ENCODE peak calls at places on chromosomes 5 and 9, in five cellular contexts. One of them, this sample, is unnamed.

GRCh38 chr9:124257070-124257864 is 482 bp upstream of the NEK6 start:
- DNase-seq in adrenal gland: no peak
- DNase-seq in psoas muscle: no peak
- DNase-seq in RWPE2: no peak
- DNase-seq in stomach: no peak
- DNase-seq in this sample: no peak

GRCh38 chr9:106207298-106207697 is 513.0 kb downstream of the TMEM38B start:
- DNase-seq in adrenal gland: no peak
- DNase-seq in psoas muscle: no peak
- DNase-seq in RWPE2: no peak
- DNase-seq in stomach: no peak
- DNase-seq in this sample: no peak

GRCh38 chr9:124040935-124041816 is 29.6 kb downstream of the LHX2 start:
- DNase-seq in adrenal gland: peak; percentile 62
- DNase-seq in psoas muscle: peak; percentile 51
- DNase-seq in RWPE2: no peak
- DNase-seq in stomach: peak; percentile 65
- DNase-seq in this sample: no peak

GRCh38 chr5:147391781-147392180 is 118.1 kb downstream of the DPYSL3 start:
- DNase-seq in adrenal gland: peak; percentile 88
- DNase-seq in psoas muscle: peak; percentile 71
- DNase-seq in RWPE2: no peak
- DNase-seq in stomach: peak; percentile 30
- DNase-seq in this sample: peak; percentile 86

GRCh38 chr5:109947667-109948066 is 257.9 kb downstream of the MAN2A1 start:
- DNase-seq in adrenal gland: no peak
- DNase-seq in psoas muscle: no peak
- DNase-seq in RWPE2: no peak
- DNase-seq in stomach: no peak
- DNase-seq in this sample: no peak

GRCh38 chr5:5957737-5958136 is 420.6 kb downstream of the MED10 start:
- DNase-seq in adrenal gland: no peak
- DNase-seq in psoas muscle: no peak
- DNase-seq in RWPE2: no peak
- DNase-seq in stomach: no peak
- DNase-seq in this sample: no peak

GRCh38 chr5:7869474-7870136 is 657 bp downstream of the MTRR start:
- DNase-seq in adrenal gland: no peak
- DNase-seq in psoas muscle: no peak
- DNase-seq in RWPE2: no peak
- DNase-seq in stomach: peak; percentile 36
- DNase-seq in this sample: no peak

GRCh38 chr9:82570226-82570625 is 492.7 kb downstream of the RASEF start:
- DNase-seq in adrenal gland: no peak
- DNase-seq in psoas muscle: no peak
- DNase-seq in RWPE2: no peak
- DNase-seq in stomach: no peak
- DNase-seq in this sample: peak; percentile 20

GRCh38 chr5:144307726-144308125 is 137.1 kb downstream of the KCTD16 start:
- DNase-seq in adrenal gland: no peak
- DNase-seq in psoas muscle: no peak
- DNase-seq in RWPE2: no peak
- DNase-seq in stomach: no peak
- DNase-seq in this sample: no peak

GRCh38 chr5:151581841-151582583 is 9.1 kb downstream of the FAT2 start:
- DNase-seq in adrenal gland: no peak
- DNase-seq in psoas muscle: no peak
- DNase-seq in RWPE2: peak; percentile 91
- DNase-seq in stomach: no peak
- DNase-seq in this sample: peak; percentile 89

GRCh38 chr9:126599047-126599650 is 14.6 kb upstream of the LMX1B start:
- DNase-seq in adrenal gland: no peak
- DNase-seq in psoas muscle: no peak
- DNase-seq in RWPE2: no peak
- DNase-seq in stomach: no peak
- DNase-seq in this sample: no peak

GRCh38 chr9:33489070-33489469 is 15.3 kb upstream of the NOL6 start:
- DNase-seq in adrenal gland: no peak
- DNase-seq in psoas muscle: no peak
- DNase-seq in RWPE2: no peak
- DNase-seq in stomach: no peak
- DNase-seq in this sample: no peak

GRCh38 chr5:17024686-17025180 is 88.6 kb upstream of the MYO10 start:
- DNase-seq in adrenal gland: no peak
- DNase-seq in psoas muscle: no peak
- DNase-seq in RWPE2: no peak
- DNase-seq in stomach: no peak
- DNase-seq in this sample: peak; percentile 63

GRCh38 chr5:72107874-72108199 is 562 bp downstream of the MAP1B start:
- DNase-seq in adrenal gland: no peak
- DNase-seq in psoas muscle: no peak
- DNase-seq in RWPE2: no peak
- DNase-seq in stomach: no peak
- DNase-seq in this sample: peak; percentile 5

GRCh38 chr5:69276422-69277174 is 41.9 kb downstream of the CDK7 start:
- DNase-seq in adrenal gland: no peak
- DNase-seq in psoas muscle: no peak
- DNase-seq in RWPE2: no peak
- DNase-seq in stomach: no peak
- DNase-seq in this sample: no peak

GRCh38 chr5:126527892-126528291 is 67.1 kb downstream of the ALDH7A1 start:
- DNase-seq in adrenal gland: no peak
- DNase-seq in psoas muscle: no peak
- DNase-seq in RWPE2: no peak
- DNase-seq in stomach: no peak
- DNase-seq in this sample: peak; percentile 61

GRCh38 chr9:81690251-81690851 is 1.0 kb upstream of the TLE1 start:
- DNase-seq in adrenal gland: peak; percentile 46
- DNase-seq in psoas muscle: peak; percentile 30
- DNase-seq in RWPE2: no peak
- DNase-seq in stomach: peak; percentile 70
- DNase-seq in this sample: peak; percentile 87

GRCh38 chr9:126206099-126206498 is 120.5 kb upstream of the MVB12B start:
- DNase-seq in adrenal gland: no peak
- DNase-seq in psoas muscle: no peak
- DNase-seq in RWPE2: no peak
- DNase-seq in stomach: no peak
- DNase-seq in this sample: no peak

GRCh38 chr9:93181672-93182435 is 2.1 kb upstream of the WNK2 start:
- DNase-seq in adrenal gland: no peak
- DNase-seq in psoas muscle: no peak
- DNase-seq in RWPE2: no peak
- DNase-seq in stomach: no peak
- DNase-seq in this sample: no peak

GRCh38 chr9:115808695-115809094 is 344.9 kb upstream of the PAPPA start:
- DNase-seq in adrenal gland: no peak
- DNase-seq in psoas muscle: no peak
- DNase-seq in RWPE2: peak; percentile 38
- DNase-seq in stomach: no peak
- DNase-seq in this sample: peak; percentile 63

GRCh38 chr5:181187500-181188213 is 17.3 kb downstream of the TRIM7 start:
- DNase-seq in adrenal gland: peak; percentile 88
- DNase-seq in psoas muscle: peak; percentile 79
- DNase-seq in RWPE2: peak; percentile 82
- DNase-seq in stomach: peak; percentile 73
- DNase-seq in this sample: peak; percentile 70
- TF ChIP-seq CTCF in adrenal gland: no peak
- TF ChIP-seq CTCF in psoas muscle: peak; percentile 22
- TF ChIP-seq CTCF in RWPE2: peak; percentile 43
- TF ChIP-seq CTCF in stomach: no peak
- TF ChIP-seq CTCF in this sample: peak; percentile 27

GRCh38 chr5:116575635-116576042 is 1.0 kb upstream of the SEMA6A start:
- DNase-seq in adrenal gland: peak; percentile 39
- DNase-seq in psoas muscle: no peak
- DNase-seq in RWPE2: no peak
- DNase-seq in stomach: no peak
- DNase-seq in this sample: peak; percentile 79

GRCh38 chr5:116574682-116575634 is at the start of gene SEMA6A:
- DNase-seq in adrenal gland: peak; percentile 97
- DNase-seq in psoas muscle: peak; percentile 88
- DNase-seq in RWPE2: peak; percentile 74
- DNase-seq in stomach: peak; percentile 90
- DNase-seq in this sample: peak; percentile 84

GRCh38 chr5:116573617-116574431 is 799 bp downstream of the SEMA6A start:
- DNase-seq in adrenal gland: peak; percentile 51
- DNase-seq in psoas muscle: peak; percentile 25
- DNase-seq in RWPE2: no peak
- DNase-seq in stomach: no peak
- DNase-seq in this sample: no peak

GRCh38 chr5:116577064-116577788 is 2.6 kb upstream of the SEMA6A start:
- DNase-seq in adrenal gland: no peak
- DNase-seq in psoas muscle: no peak
- DNase-seq in RWPE2: no peak
- DNase-seq in stomach: no peak
- DNase-seq in this sample: no peak

GRCh38 chr5:116576043-116576713 is 1.6 kb upstream of the SEMA6A start:
- DNase-seq in adrenal gland: peak; percentile 74
- DNase-seq in psoas muscle: peak; percentile 54
- DNase-seq in RWPE2: no peak
- DNase-seq in stomach: peak; percentile 55
- DNase-seq in this sample: peak; percentile 67
- H3K27me3 ChIP-seq in adrenal gland: no peaks in the 10 kb centered on the region
- H3K27me3 ChIP-seq in psoas muscle: peaks cover 14% of the 10 kb centered on the region
- H3K27me3 ChIP-seq in RWPE2: peaks cover 69% of the 10 kb centered on the region
- H3K27me3 ChIP-seq in stomach: peaks cover 51% of the 10 kb centered on the region
- H3K27me3 ChIP-seq in this sample: peaks cover 23% of the 10 kb centered on the region

DNA sequence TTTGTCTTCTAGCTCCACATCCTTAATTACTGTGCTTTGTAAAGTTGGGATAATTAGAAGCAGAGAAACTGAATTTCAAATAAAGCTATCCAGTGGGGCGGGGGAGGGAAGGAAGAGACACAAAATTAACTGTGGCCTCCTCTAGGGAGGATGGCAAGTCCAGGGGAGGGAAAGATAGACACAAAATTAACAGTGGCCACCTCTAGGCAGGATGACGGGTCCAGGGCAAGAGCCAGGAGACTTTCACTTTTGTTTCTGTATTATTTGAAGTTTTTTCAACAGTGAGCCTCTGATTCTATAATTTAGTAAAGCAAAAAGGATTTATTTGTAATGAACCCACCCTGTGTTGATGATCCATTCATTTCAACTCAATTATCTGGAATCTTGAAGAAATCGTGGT is 335.9 kb downstream of the MSX2 start:
- DNase-seq in adrenal gland: no peak
- DNase-seq in psoas muscle: no peak
- DNase-seq in RWPE2: no peak
- DNase-seq in stomach: no peak
- DNase-seq in this sample: no peak
- H3K4me3 ChIP-seq in adrenal gland: no peak overlapping the region
- H3K4me3 ChIP-seq in psoas muscle: no peak overlapping the region
- H3K4me3 ChIP-seq in RWPE2: no peak overlapping the region
- H3K4me3 ChIP-seq in stomach: peak overlapping the region; percentile 15
- H3K4me3 ChIP-seq in this sample: no peak overlapping the region

GRCh38 chr9:79572032-79572890 is 496 bp downstream of the TLE4 start:
- DNase-seq in adrenal gland: peak; percentile 60
- DNase-seq in psoas muscle: peak; percentile 61
- DNase-seq in RWPE2: no peak
- DNase-seq in stomach: peak; percentile 59
- DNase-seq in this sample: no peak

GRCh38 chr9:79573697-79573976 is 1.9 kb downstream of the TLE4 start:
- DNase-seq in adrenal gland: no peak
- DNase-seq in psoas muscle: no peak
- DNase-seq in RWPE2: no peak
- DNase-seq in stomach: no peak
- DNase-seq in this sample: peak; percentile 27

GRCh38 chr9:79571309-79572031 is at the start of gene TLE4:
- DNase-seq in adrenal gland: peak; percentile 100
- DNase-seq in psoas muscle: peak; percentile 99
- DNase-seq in RWPE2: peak; percentile 99
- DNase-seq in stomach: peak; percentile 100
- DNase-seq in this sample: peak; percentile 99

GRCh38 chr9:79574166-79574565 is 2.4 kb downstream of the TLE4 start:
- DNase-seq in adrenal gland: no peak
- DNase-seq in psoas muscle: no peak
- DNase-seq in RWPE2: no peak
- DNase-seq in stomach: no peak
- DNase-seq in this sample: peak; percentile 13

GRCh38 chr9:79572891-79573696 is 1.3 kb downstream of the TLE4 start:
- DNase-seq in adrenal gland: peak; percentile 48
- DNase-seq in psoas muscle: peak; percentile 45
- DNase-seq in RWPE2: peak; percentile 49
- DNase-seq in stomach: peak; percentile 51
- DNase-seq in this sample: no peak
- TF ChIP-seq CTCF in adrenal gland: no peak
- TF ChIP-seq CTCF in psoas muscle: no peak
- TF ChIP-seq CTCF in RWPE2: peak; percentile 27
- TF ChIP-seq CTCF in stomach: no peak
- TF ChIP-seq CTCF in this sample: no peak

GRCh38 chr5:176632777-176633176 is 2.3 kb downstream of the EIF4E1B start:
- DNase-seq in adrenal gland: no peak
- DNase-seq in psoas muscle: no peak
- DNase-seq in RWPE2: no peak
- DNase-seq in stomach: no peak
- DNase-seq in this sample: no peak

GRCh38 chr5:176631383-176631970 is 1.0 kb downstream of the EIF4E1B start:
- DNase-seq in adrenal gland: no peak
- DNase-seq in psoas muscle: no peak
- DNase-seq in RWPE2: no peak
- DNase-seq in stomach: no peak
- DNase-seq in this sample: no peak

GRCh38 chr5:176630681-176631222 is 277 bp downstream of the EIF4E1B start:
- DNase-seq in adrenal gland: no peak
- DNase-seq in psoas muscle: no peak
- DNase-seq in RWPE2: no peak
- DNase-seq in stomach: no peak
- DNase-seq in this sample: no peak

GRCh38 chr5:176636426-176636825 is 6.0 kb downstream of the EIF4E1B start:
- DNase-seq in adrenal gland: no peak
- DNase-seq in psoas muscle: no peak
- DNase-seq in RWPE2: no peak
- DNase-seq in stomach: no peak
- DNase-seq in this sample: no peak

GRCh38 chr5:176633638-176634037 is 3.2 kb downstream of the EIF4E1B start:
- DNase-seq in adrenal gland: no peak
- DNase-seq in psoas muscle: no peak
- DNase-seq in RWPE2: no peak
- DNase-seq in stomach: no peak
- DNase-seq in this sample: no peak
- H3K27me3 ChIP-seq in adrenal gland: peaks cover 35% of the 10 kb centered on the region
- H3K27me3 ChIP-seq in psoas muscle: peaks cover 4% of the 10 kb centered on the region
- H3K27me3 ChIP-seq in RWPE2: peaks cover 43% of the 10 kb centered on the region
- H3K27me3 ChIP-seq in stomach: peaks cover 83% of the 10 kb centered on the region
- H3K27me3 ChIP-seq in this sample: peaks cover 18% of the 10 kb centered on the region

This sample was measured in bronchial epithelial cell.